ENCODE peak calls at places on chromosomes 12 and 14, in seven cellular contexts. One of them, this sample, is unnamed.

GRCh38 chr14:100884456-100884855 is 19.1 kb downstream of the RTL1 start:
- DNase-seq in GM12891: no peak
- DNase-seq in HepG2: no peak
- DNase-seq in K562: no peak
- DNase-seq in H1: no peak
- DNase-seq in GM12878: no peak
- DNase-seq in SK-N-SH: no peak
- DNase-seq in this sample: no peak

GRCh38 chr12:89326260-89327040 is 25.9 kb downstream of the DUSP6 start:
- DNase-seq in GM12891: no peak
- DNase-seq in HepG2: no peak
- DNase-seq in K562: peak; percentile 39
- DNase-seq in H1: no peak
- DNase-seq in GM12878: no peak
- DNase-seq in SK-N-SH: no peak
- DNase-seq in this sample: no peak

GRCh38 chr12:116015525-116015924 is 262.0 kb downstream of the MED13L start:
- DNase-seq in GM12891: no peak
- DNase-seq in HepG2: peak; percentile 21
- DNase-seq in K562: peak; percentile 18
- DNase-seq in H1: no peak
- DNase-seq in GM12878: no peak
- DNase-seq in SK-N-SH: peak; percentile 15
- DNase-seq in this sample: no peak

GRCh38 chr12:110347767-110348166 is 55.7 kb downstream of the ANAPC7 start:
- DNase-seq in GM12891: no peak
- DNase-seq in HepG2: no peak
- DNase-seq in K562: no peak
- DNase-seq in H1: no peak
- DNase-seq in GM12878: no peak
- DNase-seq in SK-N-SH: no peak
- DNase-seq in this sample: no peak

GRCh38 chr14:106831322-106831720 is 1304.9 kb downstream of the TMEM121 start:
- DNase-seq in GM12891: no peak
- DNase-seq in HepG2: peak; percentile 20
- DNase-seq in K562: peak; percentile 9
- DNase-seq in H1: peak; percentile 47
- DNase-seq in GM12878: no peak
- DNase-seq in SK-N-SH: peak; percentile 28
- DNase-seq in this sample: peak; percentile 41

GRCh38 chr14:23120405-23121251 is 1.6 kb upstream of the CEBPE start:
- DNase-seq in GM12891: peak; percentile 78
- DNase-seq in HepG2: peak; percentile 93
- DNase-seq in K562: peak; percentile 94
- DNase-seq in H1: peak; percentile 89
- DNase-seq in GM12878: peak; percentile 60
- DNase-seq in SK-N-SH: peak; percentile 92
- DNase-seq in this sample: peak; percentile 83

GRCh38 chr12:119229837-119230236 is 51.1 kb downstream of the HSPB8 start:
- DNase-seq in GM12891: no peak
- DNase-seq in HepG2: peak; percentile 55
- DNase-seq in K562: peak; percentile 59
- DNase-seq in H1: no peak
- DNase-seq in GM12878: no peak
- DNase-seq in SK-N-SH: peak; percentile 53
- DNase-seq in this sample: no peak

GRCh38 chr12:132986885-132987225 is 688 bp downstream of the ZNF26 start:
- DNase-seq in GM12891: no peak
- DNase-seq in HepG2: peak; percentile 3
- DNase-seq in K562: no peak
- DNase-seq in H1: no peak
- DNase-seq in GM12878: no peak
- DNase-seq in SK-N-SH: no peak
- DNase-seq in this sample: no peak

GRCh38 chr12:101564912-101565311 is 29.9 kb upstream of the MYBPC1 start:
- DNase-seq in GM12891: no peak
- DNase-seq in HepG2: no peak
- DNase-seq in K562: peak; percentile 38
- DNase-seq in H1: no peak
- DNase-seq in GM12878: no peak
- DNase-seq in SK-N-SH: peak; percentile 1
- DNase-seq in this sample: no peak

GRCh38 chr12:124827588-124828184 is 36.0 kb downstream of the SCARB1 start:
- DNase-seq in GM12891: no peak
- DNase-seq in HepG2: no peak
- DNase-seq in K562: no peak
- DNase-seq in H1: no peak
- DNase-seq in GM12878: peak; percentile 45
- DNase-seq in SK-N-SH: no peak
- DNase-seq in this sample: no peak

GRCh38 chr14:54023027-54023426 is 66.4 kb upstream of the BMP4 start:
- DNase-seq in GM12891: no peak
- DNase-seq in HepG2: no peak
- DNase-seq in K562: no peak
- DNase-seq in H1: no peak
- DNase-seq in GM12878: peak; percentile 39
- DNase-seq in SK-N-SH: no peak
- DNase-seq in this sample: no peak

GRCh38 chr14:97709552-97709951 is 912.4 kb downstream of the VRK1 start:
- DNase-seq in GM12891: no peak
- DNase-seq in HepG2: no peak
- DNase-seq in K562: no peak
- DNase-seq in H1: no peak
- DNase-seq in GM12878: no peak
- DNase-seq in SK-N-SH: no peak
- DNase-seq in this sample: no peak

GRCh38 chr12:32197421-32197820 is 90.8 kb downstream of the BICD1 start:
- DNase-seq in GM12891: no peak
- DNase-seq in HepG2: no peak
- DNase-seq in K562: no peak
- DNase-seq in H1: no peak
- DNase-seq in GM12878: no peak
- DNase-seq in SK-N-SH: no peak
- DNase-seq in this sample: no peak

GRCh38 chr12:50072198-50072907 is 12.8 kb upstream of the SMARCD1 start:
- DNase-seq in GM12891: no peak
- DNase-seq in HepG2: no peak
- DNase-seq in K562: peak; percentile 67
- DNase-seq in H1: peak; percentile 60
- DNase-seq in GM12878: no peak
- DNase-seq in SK-N-SH: no peak
- DNase-seq in this sample: no peak

GRCh38 chr14:60736494-60736893 is 1.9 kb downstream of the MNAT1 start:
- DNase-seq in GM12891: no peak
- DNase-seq in HepG2: peak; percentile 71
- DNase-seq in K562: no peak
- DNase-seq in H1: no peak
- DNase-seq in GM12878: no peak
- DNase-seq in SK-N-SH: no peak
- DNase-seq in this sample: no peak

GRCh38 chr12:112409064-112409905 is at the start of gene RPL6:
- DNase-seq in GM12891: peak; percentile 66
- DNase-seq in HepG2: peak; percentile 96
- DNase-seq in K562: peak; percentile 95
- DNase-seq in H1: peak; percentile 83
- DNase-seq in GM12878: peak; percentile 79
- DNase-seq in SK-N-SH: peak; percentile 85
- DNase-seq in this sample: peak; percentile 64
- TF ChIP-seq POLR2AphosphoS5 in GM12891: peak; percentile 99
- TF ChIP-seq POLR2AphosphoS5 in HepG2: peak; percentile 99
- TF ChIP-seq POLR2AphosphoS5 in K562: peak; percentile 99
- TF ChIP-seq POLR2AphosphoS5 in H1: peak; percentile 96
- TF ChIP-seq POLR2AphosphoS5 in GM12878: peak; percentile 99
- TF ChIP-seq POLR2AphosphoS5 in SK-N-SH: peak; percentile 99
- TF ChIP-seq POLR2AphosphoS5 in this sample: peak; percentile 99

GRCh38 chr12:1272132-1272531 is 281.1 kb downstream of the ERC1 start:
- DNase-seq in GM12891: no peak
- DNase-seq in HepG2: no peak
- DNase-seq in K562: no peak
- DNase-seq in H1: no peak
- DNase-seq in GM12878: no peak
- DNase-seq in SK-N-SH: no peak
- DNase-seq in this sample: no peak
- TF ChIP-seq TAF1 in GM12891: no peak
- TF ChIP-seq TAF1 in HepG2: no peak
- TF ChIP-seq TAF1 in K562: no peak
- TF ChIP-seq TAF1 in H1: no peak
- TF ChIP-seq TAF1 in GM12878: no peak
- TF ChIP-seq TAF1 in SK-N-SH: no peak
- TF ChIP-seq TAF1 in this sample: no peak

GRCh38 chr14:76872796-76873432 is 46.7 kb downstream of the LRRC74A start:
- DNase-seq in GM12891: peak; percentile 61
- DNase-seq in HepG2: peak; percentile 14
- DNase-seq in K562: peak; percentile 60
- DNase-seq in H1: peak; percentile 85
- DNase-seq in GM12878: no peak
- DNase-seq in SK-N-SH: peak; percentile 80
- DNase-seq in this sample: peak; percentile 56

GRCh38 chr14:76880432-76880831 is 54.2 kb downstream of the LRRC74A start:
- DNase-seq in GM12891: no peak
- DNase-seq in HepG2: no peak
- DNase-seq in K562: no peak
- DNase-seq in H1: no peak
- DNase-seq in GM12878: no peak
- DNase-seq in SK-N-SH: no peak
- DNase-seq in this sample: no peak

GRCh38 chr14:76874734-76875133 is 48.5 kb downstream of the LRRC74A start:
- DNase-seq in GM12891: no peak
- DNase-seq in HepG2: no peak
- DNase-seq in K562: no peak
- DNase-seq in H1: no peak
- DNase-seq in GM12878: no peak
- DNase-seq in SK-N-SH: no peak
- DNase-seq in this sample: no peak

GRCh38 chr14:76877871-76878270 is 51.7 kb downstream of the LRRC74A start:
- DNase-seq in GM12891: no peak
- DNase-seq in HepG2: no peak
- DNase-seq in K562: no peak
- DNase-seq in H1: no peak
- DNase-seq in GM12878: no peak
- DNase-seq in SK-N-SH: no peak
- DNase-seq in this sample: no peak

DNA sequence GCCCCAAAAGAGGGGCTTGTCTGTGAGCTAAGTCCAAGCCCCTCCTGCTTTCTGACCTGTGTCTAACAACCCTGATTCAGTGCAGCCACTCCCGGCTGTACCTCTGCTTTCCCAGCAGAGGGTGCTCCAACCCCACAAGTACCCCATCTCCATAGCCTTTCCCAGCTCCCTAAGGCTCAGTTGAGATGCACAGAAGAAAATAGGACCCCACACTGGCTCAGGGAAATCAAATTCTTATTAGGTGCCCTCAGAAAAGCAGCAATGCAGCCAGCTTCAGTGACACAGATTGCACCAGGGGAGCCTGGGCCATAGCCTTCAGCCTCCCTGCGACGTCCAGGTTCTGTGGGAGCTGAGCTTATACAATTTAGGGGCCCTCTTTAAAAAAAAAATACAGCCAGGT is 49.9 kb downstream of the LRRC74A start:
- DNase-seq in GM12891: peak; percentile 52
- DNase-seq in HepG2: peak; percentile 43
- DNase-seq in K562: peak; percentile 62
- DNase-seq in H1: peak; percentile 76
- DNase-seq in GM12878: no peak
- DNase-seq in SK-N-SH: peak; percentile 86
- DNase-seq in this sample: no peak
- TF ChIP-seq POLR2AphosphoS5 in GM12891: no peak
- TF ChIP-seq POLR2AphosphoS5 in HepG2: no peak
- TF ChIP-seq POLR2AphosphoS5 in K562: no peak
- TF ChIP-seq POLR2AphosphoS5 in H1: no peak
- TF ChIP-seq POLR2AphosphoS5 in GM12878: no peak
- TF ChIP-seq POLR2AphosphoS5 in SK-N-SH: no peak
- TF ChIP-seq POLR2AphosphoS5 in this sample: no peak

DNA sequence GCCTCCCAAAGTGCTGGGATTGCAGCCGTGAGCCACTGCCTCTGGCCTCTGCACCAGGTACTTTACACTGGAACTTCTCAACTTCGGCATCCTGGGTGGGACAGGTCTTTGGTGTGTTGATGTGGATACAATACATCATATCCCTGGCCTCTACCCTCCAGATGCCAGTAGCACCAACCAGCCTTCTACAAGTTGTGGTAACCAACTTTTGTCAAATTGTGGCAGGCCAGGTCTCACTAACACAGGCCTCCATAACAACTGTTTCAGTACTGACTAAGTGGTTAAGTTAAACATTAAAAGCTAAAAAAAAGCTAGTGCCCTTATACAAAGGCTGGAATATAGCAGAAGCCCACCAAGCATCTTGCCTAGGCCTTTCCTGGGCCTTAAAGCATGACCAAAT is 232.9 kb downstream of the PCNX1 start:
- DNase-seq in GM12891: no peak
- DNase-seq in HepG2: no peak
- DNase-seq in K562: no peak
- DNase-seq in H1: no peak
- DNase-seq in GM12878: no peak
- DNase-seq in SK-N-SH: no peak
- DNase-seq in this sample: no peak
- TF ChIP-seq TAF1 in GM12891: no peak
- TF ChIP-seq TAF1 in HepG2: no peak
- TF ChIP-seq TAF1 in K562: no peak
- TF ChIP-seq TAF1 in H1: no peak
- TF ChIP-seq TAF1 in GM12878: no peak
- TF ChIP-seq TAF1 in SK-N-SH: no peak
- TF ChIP-seq TAF1 in this sample: no peak

GRCh38 chr12:5627053-5627630 is 195.2 kb downstream of the NTF3 start:
- DNase-seq in GM12891: no peak
- DNase-seq in HepG2: no peak
- DNase-seq in K562: no peak
- DNase-seq in H1: no peak
- DNase-seq in GM12878: no peak
- DNase-seq in SK-N-SH: no peak
- DNase-seq in this sample: no peak
- TF ChIP-seq POLR2AphosphoS5 in GM12891: no peak
- TF ChIP-seq POLR2AphosphoS5 in HepG2: no peak
- TF ChIP-seq POLR2AphosphoS5 in K562: no peak
- TF ChIP-seq POLR2AphosphoS5 in H1: no peak
- TF ChIP-seq POLR2AphosphoS5 in GM12878: no peak
- TF ChIP-seq POLR2AphosphoS5 in SK-N-SH: no peak
- TF ChIP-seq POLR2AphosphoS5 in this sample: no peak

This sample was measured in GM12892.